ENCODE peak calls at places on chromosomes 3 and 15, in nine cellular contexts. L is GM23248, P is mesenchymal stem cell, J is neuronal stem cell, Z is fibroblast of lung, E is astrocyte, N is endothelial cell of umbilical vein, I is IMR-90, H is neural progenitor cell. T is an unnamed sample.

GRCh38 chr3:175224051-175224450 is 364.9 kb downstream of the NAALADL2 start:
- DNase-seq in L (no peak), P (no peak), J (no peak), Z (no peak), E (no peak), N (peak; percentile 7), I (no peak), H (no peak), T (no peak)

GRCh38 chr15:71743861-71744382 is 66.4 kb upstream of the NR2E3 start:
- DNase-seq in L (peak; percentile 70), P (peak; percentile 85), J (peak; percentile 48), Z (peak; percentile 28), E (no peak), N (peak; percentile 53), I (peak; percentile 69), H (peak; percentile 78), T (peak; percentile 37)

GRCh38 chr15:90839187-90840071 is 29.0 kb upstream of the FURIN start:
- DNase-seq in L (no peak), P (no peak), J (peak; percentile 33), Z (peak; percentile 73), E (peak; percentile 64), N (no peak), I (peak; percentile 14), H (peak; percentile 79), T (peak; percentile 29)

GRCh38 chr3:170469151-170470062 is 50.7 kb downstream of the CLDN11 start:
- DNase-seq in L (peak; percentile 65), P (peak; percentile 37), J (no peak), Z (peak; percentile 76), E (peak; percentile 74), N (no peak), I (peak; percentile 83), H (no peak), T (peak; percentile 28)

GRCh38 chr3:196012941-196013471 is 68.9 kb downstream of the TFRC start:
- DNase-seq in L (no peak), P (no peak), J (no peak), Z (no peak), E (no peak), N (no peak), I (no peak), H (no peak), T (no peak)

GRCh38 chr15:101614761-101615160 is 37.4 kb downstream of the TM2D3 start:
- DNase-seq in L (no peak), P (no peak), J (no peak), Z (no peak), E (no peak), N (no peak), I (no peak), H (no peak), T (no peak)

GRCh38 chr3:15055019-15055557 is 10.0 kb downstream of the MRPS25 start:
- DNase-seq in L (peak; percentile 57), P (no peak), J (no peak), Z (peak; percentile 62), E (peak; percentile 58), N (no peak), I (peak; percentile 59), H (no peak), T (no peak)

GRCh38 chr15:100601628-100602063 is 338 bp downstream of the LINS1 start:
- DNase-seq in L (no peak), P (no peak), J (no peak), Z (no peak), E (no peak), N (no peak), I (no peak), H (no peak), T (no peak)

GRCh38 chr15:43121863-43122262 is 11.5 kb upstream of the TMEM62 start:
- DNase-seq in L (no peak), P (no peak), J (no peak), Z (no peak), E (no peak), N (no peak), I (no peak), H (no peak), T (no peak)

GRCh38 chr3:50270422-50270831 is 1.5 kb downstream of the SEMA3B start:
- DNase-seq in L (peak; percentile 39), P (no peak), J (no peak), Z (peak; percentile 31), E (no peak), N (no peak), I (peak; percentile 37), H (no peak), T (no peak)

GRCh38 chr3:33312361-33312760 is 35.1 kb downstream of the FBXL2 start:
- DNase-seq in L (no peak), P (no peak), J (no peak), Z (peak; percentile 64), E (peak; percentile 51), N (peak; percentile 84), I (peak; percentile 16), H (no peak), T (no peak)

GRCh38 chr15:74767167-74768098 is 14.4 kb upstream of the CSK start:
- DNase-seq in L (no peak), P (no peak), J (no peak), Z (no peak), E (no peak), N (no peak), I (no peak), H (no peak), T (no peak)

GRCh38 chr3:159604151-159604581 is 384.5 kb upstream of the IL12A start:
- DNase-seq in L (peak; percentile 71), P (no peak), J (no peak), Z (peak; percentile 77), E (peak; percentile 71), N (no peak), I (peak; percentile 68), H (no peak), T (no peak)

GRCh38 chr3:156678216-156678615 is 3.8 kb downstream of the TIPARP start:
- DNase-seq in L (no peak), P (peak; percentile 22), J (no peak), Z (no peak), E (no peak), N (no peak), I (no peak), H (no peak), T (no peak)

GRCh38 chr3:177959188-177959587 is 577.0 kb upstream of the KCNMB2 start:
- DNase-seq in L (no peak), P (no peak), J (no peak), Z (no peak), E (no peak), N (no peak), I (no peak), H (no peak), T (no peak)

GRCh38 chr15:51348688-51349087 is 7.2 kb downstream of the GLDN start:
- DNase-seq in L (no peak), P (no peak), J (no peak), Z (no peak), E (no peak), N (no peak), I (no peak), H (no peak), T (no peak)

GRCh38 chr3:13016083-13016725 is 57.0 kb downstream of the IQSEC1 start:
- DNase-seq in L (peak; percentile 7), P (peak; percentile 44), J (no peak), Z (no peak), E (no peak), N (no peak), I (no peak), H (no peak), T (no peak)

GRCh38 chr15:65056106-65056505 is 10.9 kb downstream of the SLC51B start:
- DNase-seq in L (no peak), P (no peak), J (no peak), Z (no peak), E (no peak), N (no peak), I (no peak), H (no peak), T (no peak)
- H3K4me2 ChIP-seq in L (no peak overlapping the region), P (no peak overlapping the region), J (no peak overlapping the region), Z (no peak overlapping the region), E (no peak overlapping the region), N (no peak overlapping the region), I (no peak overlapping the region), H (no peak overlapping the region), T (peak overlapping the region; percentile 48)

GRCh38 chr3:180996415-180996932 is 6.9 kb upstream of the DNAJC19 start:
- DNase-seq in L (no peak), P (no peak), J (no peak), Z (no peak), E (no peak), N (no peak), I (no peak), H (no peak), T (no peak)
- H3K27me3 ChIP-seq in L (no peaks in the 10 kb centered on the region), P (peaks cover 3% of the 10 kb centered on the region), J (no peaks in the 10 kb centered on the region), Z (no peaks in the 10 kb centered on the region), E (peaks cover 3% of the 10 kb centered on the region), N (no peaks in the 10 kb centered on the region), I (no peaks in the 10 kb centered on the region), H (no peaks in the 10 kb centered on the region), T (peaks cover 6% of the 10 kb centered on the region)

GRCh38 chr3:23068016-23068728 is 135.0 kb upstream of the UBE2E2 start:
- DNase-seq in L (no peak), P (no peak), J (no peak), Z (no peak), E (no peak), N (no peak), I (no peak), H (peak; percentile 36), T (peak; percentile 69)

GRCh38 chr3:23071306-23071705 is 131.8 kb upstream of the UBE2E2 start:
- DNase-seq in L (no peak), P (no peak), J (no peak), Z (no peak), E (no peak), N (no peak), I (no peak), H (no peak), T (no peak)

GRCh38 chr3:23072672-23073071 is 130.5 kb upstream of the UBE2E2 start:
- DNase-seq in L (no peak), P (no peak), J (no peak), Z (no peak), E (no peak), N (no peak), I (no peak), H (no peak), T (no peak)

GRCh38 chr3:23073721-23074300 is 129.3 kb upstream of the UBE2E2 start:
- DNase-seq in L (no peak), P (no peak), J (no peak), Z (no peak), E (no peak), N (no peak), I (no peak), H (no peak), T (no peak)

GRCh38 chr3:23071758-23072157 is 131.4 kb upstream of the UBE2E2 start:
- DNase-seq in L (no peak), P (no peak), J (no peak), Z (no peak), E (no peak), N (no peak), I (no peak), H (no peak), T (no peak)
- H3K9me3 ChIP-seq in L (no peaks in the 10 kb centered on the region), P (no peaks in the 10 kb centered on the region), J (no peaks in the 10 kb centered on the region), Z (no peaks in the 10 kb centered on the region), E (no peaks in the 10 kb centered on the region), N (no peaks in the 10 kb centered on the region), I (no peaks in the 10 kb centered on the region), H (no peaks in the 10 kb centered on the region), T (no peaks in the 10 kb centered on the region)

GRCh38 chr3:23035927-23036640 is 167.0 kb upstream of the UBE2E2 start:
- DNase-seq in L (no peak), P (no peak), J (peak; percentile 24), Z (no peak), E (no peak), N (no peak), I (no peak), H (peak; percentile 66), T (peak; percentile 84)

GRCh38 chr3:23041918-23042696 is 161.0 kb upstream of the UBE2E2 start:
- DNase-seq in L (peak; percentile 37), P (no peak), J (no peak), Z (peak; percentile 60), E (peak; percentile 50), N (no peak), I (no peak), H (no peak), T (peak; percentile 48)

GRCh38 chr3:23036728-23037127 is 166.4 kb upstream of the UBE2E2 start:
- DNase-seq in L (no peak), P (no peak), J (no peak), Z (no peak), E (no peak), N (no peak), I (no peak), H (no peak), T (no peak)
- H3K4me2 ChIP-seq in L (no peak overlapping the region), P (no peak overlapping the region), J (no peak overlapping the region), Z (no peak overlapping the region), E (no peak overlapping the region), N (no peak overlapping the region), I (no peak overlapping the region), H (no peak overlapping the region), T (peak overlapping the region; percentile 57)